ENCODE peak calls at places on chromosome 20, in six cellular contexts. K, W, L, B, T and F are unnamed samples.

GRCh38 chr20:56422131-56422823 is 10.2 kb downstream of the CASS4 start:
- DNase-seq in T (no peak), B (no peak), W (no peak), L (no peak), K (no peak), F (no peak)

GRCh38 chr20:43357352-43357751 is 100.3 kb upstream of the SRSF6 start:
- DNase-seq in W (no peak), L (no peak), T (no peak), B (no peak), K (no peak), F (no peak)

GRCh38 chr20:11090751-11091150 is 417.0 kb upstream of the JAG1 start:
- DNase-seq in B (no peak), K (no peak), W (no peak), L (no peak), T (no peak), F (no peak)

GRCh38 chr20:40471261-40471629 is 217.8 kb downstream of the MAFB start:
- DNase-seq in T (no peak), L (no peak), K (no peak), B (no peak), W (no peak), F (peak; percentile 77)

GRCh38 chr20:13649548-13649947 is 10.8 kb upstream of the TASP1 start:
- DNase-seq in T (peak; percentile 38), W (no peak), L (no peak), K (peak; percentile 50), B (peak; percentile 77), F (no peak)

GRCh38 chr20:13996265-13996664 is 949 bp downstream of the MACROD2 start:
- DNase-seq in L (no peak), B (no peak), K (no peak), T (no peak), W (no peak), F (no peak)

GRCh38 chr20:44145131-44145770 is 41.7 kb downstream of the JPH2 start:
- DNase-seq in T (no peak), K (no peak), W (no peak), B (no peak), L (no peak), F (no peak)

GRCh38 chr20:44079968-44080560 is 106.9 kb downstream of the JPH2 start:
- DNase-seq in T (peak; percentile 17), W (no peak), L (no peak), B (no peak), K (no peak), F (no peak)

GRCh38 chr20:48832423-48832735 is 4.6 kb upstream of the PREX1 start:
- DNase-seq in W (no peak), T (peak; percentile 44), L (no peak), B (no peak), K (no peak), F (no peak)

GRCh38 chr20:25864986-25865714 is 168.5 kb upstream of the ZNF337 start:
- DNase-seq in T (no peak), K (no peak), B (peak; percentile 55), L (peak; percentile 35), W (no peak), F (no peak)

GRCh38 chr20:3447321-3447720 is 23.5 kb upstream of the ATRN start:
- DNase-seq in K (no peak), W (no peak), L (no peak), B (no peak), T (no peak), F (no peak)

GRCh38 chr20:44572551-44573500 is 9.6 kb upstream of the PKIG start:
- DNase-seq in L (no peak), W (peak; percentile 82), B (no peak), T (peak; percentile 43), K (peak; percentile 82), F (no peak)

GRCh38 chr20:2301164-2301622 is 5.4 kb downstream of the TGM3 start:
- DNase-seq in L (no peak), B (no peak), W (no peak), T (peak; percentile 60), K (peak; percentile 51), F (no peak)

GRCh38 chr20:43584448-43585138 is 6.1 kb upstream of the IFT52 start:
- DNase-seq in K (no peak), T (no peak), B (no peak), W (peak; percentile 41), L (no peak), F (no peak)

GRCh38 chr20:44800398-44801046 is 9.8 kb downstream of the RIMS4 start:
- DNase-seq in L (no peak), K (no peak), W (no peak), T (no peak), B (no peak), F (no peak)

GRCh38 chr20:13922241-13922640 is 68.2 kb downstream of the SEL1L2 start:
- DNase-seq in K (no peak), T (no peak), B (no peak), W (no peak), L (no peak), F (no peak)

GRCh38 chr20:21719592-21720214 is 14.2 kb downstream of the PAX1 start:
- DNase-seq in K (peak; percentile 70), T (peak; percentile 67), B (no peak), W (peak; percentile 2), L (no peak), F (peak; percentile 55)

GRCh38 chr20:13644010-13644409 is 5.3 kb upstream of the TASP1 start:
- DNase-seq in B (no peak), K (no peak), L (no peak), W (no peak), T (no peak), F (no peak)

GRCh38 chr20:14232650-14233049 is 104.8 kb downstream of the FLRT3 start:
- DNase-seq in B (no peak), W (no peak), K (no peak), T (no peak), L (no peak), F (no peak)

GRCh38 chr20:45011108-45011526 is 44.8 kb downstream of the STK4 start:
- DNase-seq in L (no peak), K (peak; percentile 65), B (no peak), W (no peak), T (peak; percentile 67), F (peak; percentile 15)

GRCh38 chr20:5312518-5312917 is 4.2 kb downstream of the PROKR2 start:
- DNase-seq in K (no peak), L (no peak), T (no peak), B (no peak), W (no peak), F (no peak)

GRCh38 chr20:5315807-5316187 is 957 bp downstream of the PROKR2 start:
- DNase-seq in K (no peak), T (no peak), W (no peak), B (no peak), L (peak; percentile 48), F (no peak)

GRCh38 chr20:5313916-5314315 is 2.8 kb downstream of the PROKR2 start:
- DNase-seq in W (no peak), B (no peak), L (no peak), K (no peak), T (no peak), F (no peak)

DNA sequence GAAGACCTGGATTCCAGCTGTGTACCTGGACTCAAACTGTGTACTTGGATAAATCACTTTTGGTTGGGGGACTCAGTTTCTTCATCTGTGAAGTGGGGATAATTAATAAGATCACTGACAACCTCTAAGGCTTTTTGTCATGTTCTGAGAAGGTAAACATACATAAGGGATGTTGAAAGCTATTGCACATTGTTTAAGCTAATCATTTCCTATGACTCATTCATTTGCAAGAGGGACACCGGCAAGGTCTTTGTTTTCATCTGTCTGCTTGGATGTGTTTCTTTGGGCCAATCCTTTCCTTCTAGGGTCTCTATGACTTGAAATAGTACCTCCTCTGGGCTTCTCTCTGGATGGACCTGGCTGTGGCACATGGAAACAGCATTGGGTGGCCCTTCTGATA is 6.8 kb downstream of the PROKR2 start:
- DNase-seq in W (no peak), L (no peak), B (no peak), T (no peak), K (no peak), F (no peak)
- TF ChIP-seq CTCF in W (no peak), L (no peak), B (no peak), T (no peak), K (no peak), F (no peak)

GRCh38 chr20:32189123-32189410 is 18.5 kb downstream of the PLAGL2 start:
- DNase-seq in L (no peak), B (no peak), K (no peak), W (no peak), T (no peak), F (no peak)

GRCh38 chr20:32189691-32190607 is 17.6 kb downstream of the PLAGL2 start:
- DNase-seq in K (no peak), T (peak; percentile 53), W (no peak), L (no peak), B (peak; percentile 69), F (no peak)

GRCh38 chr20:32191422-32191821 is 16.1 kb downstream of the PLAGL2 start:
- DNase-seq in B (no peak), L (no peak), T (no peak), W (no peak), K (no peak), F (no peak)

GRCh38 chr20:32190608-32191415 is 16.7 kb downstream of the PLAGL2 start:
- DNase-seq in L (no peak), W (no peak), B (no peak), T (no peak), K (no peak), F (no peak)

DNA sequence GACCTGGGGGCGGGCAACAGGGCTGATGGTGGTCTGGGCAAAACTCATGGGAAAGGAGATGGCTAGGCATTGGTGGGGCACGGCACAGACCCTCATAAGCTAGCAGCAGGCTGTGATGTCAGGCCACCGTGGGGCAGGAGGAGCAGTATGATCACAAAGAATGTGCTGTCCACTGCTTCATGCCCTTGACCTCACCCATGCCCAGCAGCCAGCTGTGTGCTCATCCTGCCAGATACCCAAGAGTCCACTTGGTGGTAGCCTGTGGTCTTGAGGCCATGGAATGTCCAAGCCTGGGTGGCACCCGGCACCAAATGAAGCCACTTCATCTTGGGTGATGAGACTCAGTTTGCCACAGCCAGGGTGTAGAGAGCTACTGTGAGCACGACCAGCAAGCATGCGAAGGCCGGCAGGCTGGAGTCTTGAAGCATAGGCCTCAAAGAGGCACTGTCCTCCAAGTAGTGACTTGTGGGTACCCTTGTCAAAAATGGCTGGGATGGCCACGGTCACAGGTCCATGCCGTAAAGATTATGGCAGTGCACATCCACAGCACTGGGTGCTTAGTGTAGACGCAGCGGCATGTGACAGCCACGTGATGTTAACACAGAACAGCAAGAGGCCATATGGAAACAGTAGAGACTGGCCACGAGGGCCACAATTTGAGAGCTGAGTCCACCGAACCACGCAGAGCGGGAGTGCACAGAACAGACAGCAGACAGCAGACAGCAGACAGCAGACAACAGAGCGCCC is 19.0 kb downstream of the PLAGL2 start:
- DNase-seq in B (no peak), T (no peak), K (no peak), L (no peak), W (no peak), F (no peak)
- H3K4me3 ChIP-seq in B (peak overlapping the region; percentile 73), T (peak overlapping the region; percentile 82), K (no peak overlapping the region), L (no peak overlapping the region), W (no peak overlapping the region), F (no peak overlapping the region)

GRCh38 chr20:59933296-59933848 is at the start of gene SYCP2:
- DNase-seq in K (no peak), L (peak; percentile 88), B (peak; percentile 84), T (no peak), W (no peak), F (no peak)
- TF ChIP-seq CTCF in K (no peak), L (no peak), B (no peak), T (no peak), W (no peak), F (no peak)

DNA sequence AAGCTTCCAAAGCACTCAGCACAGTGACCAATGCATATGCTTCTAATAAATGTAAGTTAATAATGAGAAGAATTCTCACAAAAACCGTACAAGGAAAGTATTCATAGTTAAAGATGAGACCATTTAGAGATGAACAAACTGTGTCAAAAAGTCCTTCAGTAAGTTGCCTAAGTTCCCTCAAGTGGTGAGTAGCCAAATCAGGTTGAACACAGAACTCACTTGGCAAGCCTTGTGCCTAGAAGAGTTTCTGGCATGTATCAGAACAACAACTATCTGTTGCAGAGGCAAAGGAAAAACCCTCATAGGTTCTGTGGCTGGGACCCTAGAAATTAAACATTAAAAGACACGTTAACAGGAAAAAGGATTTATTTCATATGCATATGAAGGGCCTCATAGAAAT is 129.6 kb upstream of the DOK5 start:
- DNase-seq in W (no peak), T (no peak), K (no peak), B (no peak), L (no peak), F (no peak)
- H3K4me3 ChIP-seq in W (no peak overlapping the region), T (no peak overlapping the region), K (no peak overlapping the region), B (no peak overlapping the region), L (no peak overlapping the region), F (no peak overlapping the region)